ENCODE peak calls at places on chromosome 10, in eight cellular contexts. One of them, this sample, is unnamed.

GRCh38 chr10:62244785-62245595 is 23.7 kb downstream of the RTKN2 start:
- DNase-seq in T follicular helper cell: peak
- DNase-seq in CD4-positive, alpha-beta T cell: no peak
- DNase-seq in mucosa of gallbladder: peak
- DNase-seq in A172: peak
- DNase-seq in A549: peak
- DNase-seq in prostate gland: peak
- DNase-seq in mesenteric fat pad: no peak
- DNase-seq in this sample: peak

GRCh38 chr10:49610015-49610734 is at the start of gene SLC18A3:
- DNase-seq in mesenteric fat pad: peak
- DNase-seq in T follicular helper cell: no peak
- DNase-seq in A549: no peak
- DNase-seq in mucosa of gallbladder: no peak
- DNase-seq in CD4-positive, alpha-beta T cell: no peak
- DNase-seq in prostate gland: no peak
- DNase-seq in A172: no peak
- DNase-seq in this sample: no peak

GRCh38 chr10:74967850-74968620 is 141.6 kb downstream of the KAT6B start:
- DNase-seq in prostate gland: no peak
- DNase-seq in A172: no peak
- DNase-seq in mesenteric fat pad: no peak
- DNase-seq in A549: peak
- DNase-seq in T follicular helper cell: no peak
- DNase-seq in CD4-positive, alpha-beta T cell: no peak
- DNase-seq in mucosa of gallbladder: no peak
- DNase-seq in this sample: no peak

GRCh38 chr10:77601488-77601887 is 36.1 kb downstream of the KCNMA1 start:
- DNase-seq in T follicular helper cell: no peak
- DNase-seq in CD4-positive, alpha-beta T cell: no peak
- DNase-seq in mucosa of gallbladder: no peak
- DNase-seq in A172: no peak
- DNase-seq in prostate gland: no peak
- DNase-seq in mesenteric fat pad: no peak
- DNase-seq in A549: peak
- DNase-seq in this sample: no peak

GRCh38 chr10:3213174-3213573 is 40.6 kb upstream of the PITRM1 start:
- DNase-seq in A549: no peak
- DNase-seq in A172: no peak
- DNase-seq in T follicular helper cell: no peak
- DNase-seq in mesenteric fat pad: no peak
- DNase-seq in mucosa of gallbladder: no peak
- DNase-seq in prostate gland: no peak
- DNase-seq in CD4-positive, alpha-beta T cell: no peak
- DNase-seq in this sample: no peak

GRCh38 chr10:84293574-84294016 is 34.8 kb upstream of the CCSER2 start:
- DNase-seq in mucosa of gallbladder: no peak
- DNase-seq in A172: no peak
- DNase-seq in T follicular helper cell: no peak
- DNase-seq in mesenteric fat pad: no peak
- DNase-seq in prostate gland: no peak
- DNase-seq in CD4-positive, alpha-beta T cell: no peak
- DNase-seq in A549: no peak
- DNase-seq in this sample: no peak

GRCh38 chr10:116671274-116671926 is 50.6 kb downstream of the PNLIPRP2 start:
- DNase-seq in prostate gland: no peak
- DNase-seq in mucosa of gallbladder: no peak
- DNase-seq in A549: no peak
- DNase-seq in CD4-positive, alpha-beta T cell: no peak
- DNase-seq in A172: no peak
- DNase-seq in T follicular helper cell: no peak
- DNase-seq in mesenteric fat pad: no peak
- DNase-seq in this sample: no peak

GRCh38 chr10:36468620-36469019 is 656.8 kb upstream of the ANKRD30A start:
- DNase-seq in CD4-positive, alpha-beta T cell: no peak
- DNase-seq in A172: no peak
- DNase-seq in mesenteric fat pad: no peak
- DNase-seq in prostate gland: no peak
- DNase-seq in A549: no peak
- DNase-seq in T follicular helper cell: no peak
- DNase-seq in mucosa of gallbladder: no peak
- DNase-seq in this sample: no peak

GRCh38 chr10:50624866-50625491 is 1.2 kb upstream of the SGMS1 start:
- DNase-seq in prostate gland: peak
- DNase-seq in mesenteric fat pad: peak
- DNase-seq in T follicular helper cell: peak
- DNase-seq in CD4-positive, alpha-beta T cell: peak
- DNase-seq in A549: peak
- DNase-seq in mucosa of gallbladder: peak
- DNase-seq in A172: peak
- DNase-seq in this sample: peak

GRCh38 chr10:93991596-93992284 is 2.0 kb upstream of the PLCE1 start:
- DNase-seq in CD4-positive, alpha-beta T cell: no peak
- DNase-seq in mucosa of gallbladder: peak
- DNase-seq in T follicular helper cell: no peak
- DNase-seq in A549: peak
- DNase-seq in prostate gland: peak
- DNase-seq in A172: peak
- DNase-seq in mesenteric fat pad: no peak
- DNase-seq in this sample: no peak

GRCh38 chr10:119203006-119203405 is 4.4 kb upstream of the GRK5 start:
- DNase-seq in mesenteric fat pad: no peak
- DNase-seq in prostate gland: no peak
- DNase-seq in A549: no peak
- DNase-seq in mucosa of gallbladder: no peak
- DNase-seq in T follicular helper cell: no peak
- DNase-seq in A172: peak
- DNase-seq in CD4-positive, alpha-beta T cell: no peak
- DNase-seq in this sample: no peak

GRCh38 chr10:72729528-72729927 is 37.6 kb downstream of the MCU start:
- DNase-seq in CD4-positive, alpha-beta T cell: no peak
- DNase-seq in T follicular helper cell: no peak
- DNase-seq in prostate gland: no peak
- DNase-seq in mesenteric fat pad: no peak
- DNase-seq in A549: no peak
- DNase-seq in mucosa of gallbladder: no peak
- DNase-seq in A172: no peak
- DNase-seq in this sample: no peak

This sample was measured in T-cell.